ENCODE peak calls at places on chromosome 14, in ten cellular contexts. H, X, R, O, B, D, L, F, P and K are unnamed samples.

GRCh38 chr14:88164906-88165534 is 158.0 kb downstream of the KCNK10 start:
- DNase-seq in H (no peak), X (no peak), R (no peak), O (no peak), B (no peak), D (no peak), L (no peak), F (no peak), P (no peak), K (peak; percentile 28)

GRCh38 chr14:77238996-77239395 is 32.0 kb downstream of the NGB start:
- DNase-seq in H (no peak), X (no peak), R (no peak), O (no peak), B (no peak), D (no peak), L (no peak), F (no peak), P (no peak), K (no peak)

GRCh38 chr14:36662258-36662542 is 540 bp downstream of the PAX9 start:
- DNase-seq in H (no peak), X (no peak), R (no peak), O (no peak), B (no peak), D (no peak), L (no peak), F (no peak), P (no peak), K (no peak)

GRCh38 chr14:55780156-55780946 is 200.3 kb downstream of the KTN1 start:
- DNase-seq in H (peak; percentile 88), X (peak; percentile 49), R (no peak), O (no peak), B (peak; percentile 48), D (peak; percentile 77), L (no peak), F (no peak), P (peak; percentile 21), K (peak; percentile 5)

GRCh38 chr14:31960039-31960438 is 117.1 kb upstream of the ARHGAP5 start:
- DNase-seq in H (no peak), X (no peak), R (no peak), O (no peak), B (no peak), D (no peak), L (no peak), F (no peak), P (no peak), K (no peak)

GRCh38 chr14:49315570-49315969 is 270.6 kb downstream of the RPS29 start:
- DNase-seq in H (no peak), X (no peak), R (no peak), O (no peak), B (no peak), D (no peak), L (no peak), F (no peak), P (no peak), K (peak; percentile 1)

GRCh38 chr14:59831121-59831730 is 39.4 kb downstream of the RTN1 start:
- DNase-seq in H (no peak), X (no peak), R (no peak), O (no peak), B (no peak), D (no peak), L (no peak), F (no peak), P (no peak), K (no peak)

GRCh38 chr14:54564071-54564798 is 2.7 kb upstream of the SAMD4A start:
- DNase-seq in H (peak; percentile 72), X (peak; percentile 34), R (no peak), O (peak; percentile 55), B (no peak), D (no peak), L (peak; percentile 50), F (peak; percentile 29), P (no peak), K (peak; percentile 60)

GRCh38 chr14:40599726-40600125 is 1007.0 kb upstream of the LRFN5 start:
- DNase-seq in H (no peak), X (no peak), R (no peak), O (no peak), B (no peak), D (no peak), L (no peak), F (no peak), P (no peak), K (no peak)

GRCh38 chr14:106843951-106844483 is 1317.6 kb downstream of the TMEM121 start:
- DNase-seq in H (peak; percentile 40), X (no peak), R (no peak), O (peak; percentile 38), B (no peak), D (peak; percentile 71), L (peak; percentile 63), F (no peak), P (no peak), K (peak; percentile 63)

GRCh38 chr14:22358726-22359125 is 230.3 kb downstream of the DAD1 start:
- DNase-seq in H (no peak), X (no peak), R (no peak), O (no peak), B (no peak), D (no peak), L (no peak), F (no peak), P (no peak), K (no peak)

GRCh38 chr14:34065690-34066391 is 115.0 kb upstream of the EGLN3 start:
- DNase-seq in H (no peak), X (no peak), R (no peak), O (no peak), B (no peak), D (no peak), L (no peak), F (no peak), P (no peak), K (no peak)
- H3K4me3 ChIP-seq in H (no peak overlapping the region), X (no peak overlapping the region), R (no peak overlapping the region), O (no peak overlapping the region), B (no peak overlapping the region), D (no peak overlapping the region), L (no peak overlapping the region), F (no peak overlapping the region), P (no peak overlapping the region), K (no peak overlapping the region)

GRCh38 chr14:52650774-52651173 is 44.6 kb downstream of the ERO1A start:
- DNase-seq in H (peak; percentile 6), X (no peak), R (no peak), O (no peak), B (no peak), D (peak; percentile 21), L (no peak), F (no peak), P (no peak), K (no peak)

DNA sequence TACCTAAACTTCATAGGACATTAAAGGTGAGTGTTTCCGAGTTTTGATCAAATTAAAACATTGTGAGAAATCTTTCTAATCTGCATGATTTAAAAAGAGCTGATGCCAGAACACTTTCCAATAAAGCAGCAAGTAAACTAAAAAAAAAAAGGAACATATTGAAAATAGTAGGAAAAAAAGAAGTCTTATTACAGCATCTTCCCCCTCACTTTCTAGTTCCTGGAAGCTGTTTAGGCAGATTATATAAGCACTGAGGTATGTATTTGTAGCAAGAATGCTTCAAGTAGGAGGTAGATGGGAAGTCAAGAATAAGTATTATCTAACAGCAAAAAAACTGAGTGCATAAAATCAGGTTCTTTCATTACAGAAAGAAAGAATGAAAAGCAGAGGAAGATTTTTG is 45.8 kb downstream of the ERO1A start:
- DNase-seq in H (no peak), X (no peak), R (no peak), O (no peak), B (no peak), D (no peak), L (no peak), F (no peak), P (no peak), K (no peak)
- H3K4me3 ChIP-seq in H (no peak overlapping the region), X (no peak overlapping the region), R (no peak overlapping the region), O (no peak overlapping the region), B (no peak overlapping the region), D (no peak overlapping the region), L (no peak overlapping the region), F (no peak overlapping the region), P (no peak overlapping the region), K (no peak overlapping the region)

GRCh38 chr14:95359974-95360826 is 40.5 kb upstream of the CLMN start:
- DNase-seq in H (no peak), X (peak; percentile 28), R (peak; percentile 65), O (no peak), B (no peak), D (peak; percentile 42), L (no peak), F (peak; percentile 58), P (no peak), K (no peak)

GRCh38 chr14:95363468-95363954 is 43.8 kb upstream of the CLMN start:
- DNase-seq in H (no peak), X (no peak), R (peak; percentile 36), O (no peak), B (no peak), D (no peak), L (no peak), F (no peak), P (no peak), K (peak; percentile 16)

GRCh38 chr14:95362180-95362494 is 42.4 kb upstream of the CLMN start:
- DNase-seq in H (no peak), X (no peak), R (no peak), O (no peak), B (no peak), D (no peak), L (no peak), F (no peak), P (no peak), K (no peak)

GRCh38 chr14:95360828-95361227 is 41.1 kb upstream of the CLMN start:
- DNase-seq in H (no peak), X (no peak), R (no peak), O (no peak), B (no peak), D (no peak), L (no peak), F (no peak), P (no peak), K (no peak)

DNA sequence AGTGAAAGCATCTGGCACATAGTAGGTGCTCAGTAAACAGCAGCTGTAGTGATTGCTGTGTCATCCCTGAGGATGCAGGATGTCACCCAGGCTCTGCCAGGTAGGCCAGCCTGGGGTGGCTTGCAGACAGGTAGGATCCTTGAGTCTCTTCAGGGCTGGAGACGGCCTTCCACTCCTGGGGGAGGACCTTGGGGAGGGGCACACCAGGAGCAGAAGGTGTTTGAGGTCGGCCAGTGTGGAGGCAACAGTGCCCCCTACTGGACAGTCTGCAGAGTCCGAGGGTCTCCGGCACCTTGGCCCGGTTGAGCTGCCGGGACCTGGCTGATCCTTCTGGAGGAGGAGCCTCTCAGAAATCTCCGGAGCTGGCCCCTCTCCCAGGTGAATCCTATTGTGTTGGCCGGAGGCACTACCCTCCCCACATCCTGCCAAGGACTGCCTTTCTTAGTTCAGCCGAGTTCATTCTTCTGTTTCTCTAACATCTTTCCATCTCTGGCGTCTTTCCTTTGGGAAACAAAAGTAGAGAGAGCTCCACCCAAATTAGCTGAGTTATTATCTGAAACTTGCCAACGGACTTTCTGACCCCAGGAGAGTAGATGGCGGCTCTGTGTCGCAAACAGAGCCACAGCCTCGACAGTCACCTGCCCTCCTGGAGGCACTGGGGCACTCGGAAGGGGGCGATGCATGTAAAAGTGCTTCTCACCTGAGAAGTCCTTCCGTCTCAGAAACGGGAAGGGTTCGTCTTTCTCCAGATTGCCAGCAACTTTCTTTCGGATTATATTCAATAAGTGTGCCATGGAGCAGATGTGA is 41.9 kb upstream of the CLMN start:
- DNase-seq in H (peak; percentile 38), X (no peak), R (peak; percentile 86), O (no peak), B (no peak), D (peak; percentile 72), L (peak; percentile 55), F (no peak), P (peak; percentile 23), K (peak; percentile 70)
- H3K4me3 ChIP-seq in H (no peak overlapping the region), X (no peak overlapping the region), R (peak overlapping the region; percentile 30), O (no peak overlapping the region), B (no peak overlapping the region), D (no peak overlapping the region), L (no peak overlapping the region), F (no peak overlapping the region), P (no peak overlapping the region), K (no peak overlapping the region)

GRCh38 chr14:96204151-96205058 is at the start of gene BDKRB2:
- DNase-seq in H (peak; percentile 72), X (peak; percentile 76), R (peak; percentile 69), O (no peak), B (peak; percentile 71), D (peak; percentile 89), L (no peak), F (peak; percentile 62), P (peak; percentile 70), K (peak; percentile 12)
- H3K4me3 ChIP-seq in H (peak within 1 kb of the TSS; percentile 58), X (peak within 1 kb of the TSS; percentile 20), R (peak within 1 kb of the TSS; percentile 25), O (no peak within 1 kb of the TSS), B (peak within 1 kb of the TSS; percentile 28), D (no peak within 1 kb of the TSS), L (no peak within 1 kb of the TSS), F (peak within 1 kb of the TSS; percentile 21), P (peak within 1 kb of the TSS; percentile 47), K (no peak within 1 kb of the TSS)